ENCODE peak calls at places on chromosomes 16 and 17, in five cellular contexts. X is uterus; N is CD8-positive, alpha-beta memory T cell; T is effector memory CD4-positive, alpha-beta T cell; U is esophagus squamous epithelium. G is an unnamed sample.

GRCh38 chr16:50303041-50303604 is 36.8 kb downstream of the ADCY7 start:
- DNase-seq in X (peak; percentile 5), N (no peak), T (no peak), U (no peak), G (no peak)

GRCh38 chr17:57966246-57966645 is 11.0 kb upstream of the CUEDC1 start:
- DNase-seq in X (no peak), N (no peak), T (no peak), U (no peak), G (no peak)

GRCh38 chr16:73356401-73357079 is 308.6 kb upstream of the ZFHX3 start:
- DNase-seq in X (no peak), N (no peak), T (no peak), U (no peak), G (no peak)

GRCh38 chr17:8955560-8955959 is 9.9 kb downstream of the PIK3R5 start:
- DNase-seq in X (no peak), N (no peak), T (no peak), U (no peak), G (no peak)

GRCh38 chr16:88315543-88316105 is 67.1 kb upstream of the ZNF469 start:
- DNase-seq in X (peak; percentile 61), N (no peak), T (no peak), U (no peak), G (peak; percentile 38)

GRCh38 chr16:84484579-84485254 is 19.7 kb downstream of the MEAK7 start:
- DNase-seq in X (peak; percentile 49), N (no peak), T (no peak), U (no peak), G (peak; percentile 64)

GRCh38 chr17:9971991-9972390 is 66.9 kb upstream of the RCVRN start:
- DNase-seq in X (peak; percentile 49), N (no peak), T (no peak), U (no peak), G (peak; percentile 35)

GRCh38 chr16:86038923-86039310 is 140.0 kb downstream of the IRF8 start:
- DNase-seq in X (no peak), N (peak; percentile 9), T (no peak), U (no peak), G (no peak)

GRCh38 chr17:64777413-64778101 is 115.5 kb upstream of the SMURF2 start:
- DNase-seq in X (no peak), N (no peak), T (no peak), U (no peak), G (no peak)

GRCh38 chr16:66888647-66889615 is 8.6 kb downstream of the PDP2 start:
- DNase-seq in X (no peak), N (no peak), T (no peak), U (no peak), G (no peak)

GRCh38 chr17:48608494-48608834 is 2.4 kb downstream of the HOXB7 start:
- DNase-seq in X (no peak), N (no peak), T (no peak), U (no peak), G (no peak)

GRCh38 chr17:18041776-18042175 is 2.6 kb downstream of the GID4 start:
- DNase-seq in X (no peak), N (no peak), T (no peak), U (no peak), G (no peak)

GRCh38 chr17:78664476-78665384 is 87.5 kb upstream of the DNAH17 start:
- DNase-seq in X (no peak), N (no peak), T (no peak), U (no peak), G (no peak)

GRCh38 chr17:5788266-5788900 is 204.1 kb upstream of the NLRP1 start:
- DNase-seq in X (no peak), N (no peak), T (no peak), U (no peak), G (no peak)

GRCh38 chr16:50368410-50369132 is at the start of gene BRD7:
- DNase-seq in X (peak; percentile 32), N (peak; percentile 67), T (peak; percentile 59), U (no peak), G (peak; percentile 66)

GRCh38 chr16:4060823-4061222 is 55.4 kb downstream of the ADCY9 start:
- DNase-seq in X (no peak), N (no peak), T (no peak), U (no peak), G (no peak)

GRCh38 chr16:51393381-51394005 is 242.4 kb upstream of the SALL1 start:
- DNase-seq in X (no peak), N (no peak), T (no peak), U (no peak), G (no peak)

GRCh38 chr17:77312786-77313599 is 172.2 kb downstream of the SEC14L1 start:
- DNase-seq in X (peak; percentile 65), N (no peak), T (no peak), U (no peak), G (peak; percentile 75)

GRCh38 chr17:67562036-67562435 is 155.7 kb upstream of the NOL11 start:
- DNase-seq in X (no peak), N (no peak), T (no peak), U (no peak), G (no peak)

GRCh38 chr16:2244301-2244700 is 7.1 kb downstream of the ECI1 start:
- DNase-seq in X (no peak), N (no peak), T (no peak), U (no peak), G (no peak)
- H3K36me3 ChIP-seq in X (no peaks in the 10 kb centered on the region), N (peaks cover 5% of the 10 kb centered on the region), T (peaks cover 34% of the 10 kb centered on the region), U (peaks cover 29% of the 10 kb centered on the region), G (peaks cover 73% of the 10 kb centered on the region)

DNA sequence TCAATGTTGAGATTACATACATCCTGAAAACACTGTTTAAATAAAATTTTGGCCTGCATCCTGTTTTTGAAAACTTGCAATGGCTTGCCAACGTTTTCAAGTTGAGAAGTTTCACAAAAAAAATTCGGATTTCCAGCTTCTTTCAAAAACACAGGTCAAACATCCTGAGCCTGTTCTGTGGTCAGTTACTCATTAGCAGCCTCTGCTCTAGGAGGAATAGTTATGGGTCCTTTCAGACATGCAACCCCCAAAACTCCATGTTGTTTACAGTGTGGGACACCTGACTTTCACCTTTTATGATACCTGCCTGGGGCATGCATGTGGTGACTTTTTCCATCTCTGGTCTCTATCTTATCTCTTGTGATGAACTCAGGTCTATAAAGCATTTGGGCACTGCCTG is 577.9 kb downstream of the WWOX start:
- DNase-seq in X (no peak), N (no peak), T (no peak), U (no peak), G (no peak)
- H3K9me3 ChIP-seq in X (no peaks in the 10 kb centered on the region), N (no peaks in the 10 kb centered on the region), T (no peaks in the 10 kb centered on the region), U (no peaks in the 10 kb centered on the region), G (no peaks in the 10 kb centered on the region)

GRCh38 chr17:32265896-32266388 is 310 bp downstream of the RHBDL3 start:
- DNase-seq in X (no peak), N (no peak), T (no peak), U (no peak), G (no peak)

GRCh38 chr17:32264823-32265191 is 825 bp upstream of the RHBDL3 start:
- DNase-seq in X (no peak), N (no peak), T (no peak), U (no peak), G (no peak)

GRCh38 chr17:32266389-32267269 is 997 bp downstream of the RHBDL3 start:
- DNase-seq in X (no peak), N (peak; percentile 16), T (no peak), U (no peak), G (no peak)

GRCh38 chr17:32264140-32264799 is 1.4 kb upstream of the RHBDL3 start:
- DNase-seq in X (no peak), N (no peak), T (no peak), U (no peak), G (no peak)

DNA sequence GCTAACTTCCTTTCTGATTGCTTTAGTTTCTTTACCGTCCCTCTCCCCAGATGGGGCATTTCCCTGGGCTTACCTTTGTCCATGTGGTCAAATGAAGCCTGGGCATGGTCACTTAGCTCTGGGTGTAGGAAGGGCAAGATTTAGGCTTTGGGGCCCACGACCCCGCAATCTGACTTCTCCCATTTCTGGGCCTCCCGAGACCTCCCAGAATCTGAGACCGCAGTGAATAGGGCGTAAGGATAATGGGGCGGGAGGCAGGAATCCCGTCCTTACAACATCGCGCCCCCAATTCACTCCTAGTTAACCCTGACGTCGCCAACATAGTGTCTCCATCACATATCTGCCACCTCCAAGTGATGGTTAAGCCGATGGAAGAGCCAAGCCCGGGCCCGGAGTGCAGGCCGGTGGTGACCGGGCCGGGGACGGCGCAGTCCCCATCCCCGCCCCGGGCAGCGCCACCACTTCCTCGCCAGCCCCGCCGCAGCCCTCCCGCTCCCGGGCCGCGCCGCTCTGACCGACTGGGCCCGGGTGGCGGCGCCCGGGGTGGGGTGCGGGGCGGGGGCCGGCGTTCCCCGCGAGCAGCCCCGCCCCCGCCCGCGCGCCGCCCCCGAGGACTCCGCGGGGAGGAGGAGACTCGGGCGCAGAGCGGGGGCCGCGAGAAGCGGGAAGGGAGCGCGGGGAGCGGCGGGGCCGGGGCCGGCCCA is at the start of gene RHBDL3:
- DNase-seq in X (peak; percentile 50), N (peak; percentile 14), T (no peak), U (no peak), G (peak; percentile 32)
- H3K36me3 ChIP-seq in X (no peaks in the 10 kb centered on the region), N (no peaks in the 10 kb centered on the region), T (no peaks in the 10 kb centered on the region), U (no peaks in the 10 kb centered on the region), G (no peaks in the 10 kb centered on the region)

GRCh38 chr17:53012364-53012763 is 810.4 kb upstream of the KIF2B start:
- DNase-seq in X (no peak), N (no peak), T (no peak), U (no peak), G (no peak)

GRCh38 chr17:53017227-53017626 is 805.5 kb upstream of the KIF2B start:
- DNase-seq in X (no peak), N (no peak), T (no peak), U (no peak), G (no peak)
- H3K9me3 ChIP-seq in X (no peaks in the 10 kb centered on the region), N (no peaks in the 10 kb centered on the region), T (no peaks in the 10 kb centered on the region), U (no peaks in the 10 kb centered on the region), G (peaks cover 14% of the 10 kb centered on the region)

GRCh38 chr16:68658974-68659360 is 13.9 kb downstream of the CDH3 start:
- DNase-seq in X (no peak), N (no peak), T (no peak), U (no peak), G (no peak)
- H3K36me3 ChIP-seq in X (no peaks in the 10 kb centered on the region), N (no peaks in the 10 kb centered on the region), T (no peaks in the 10 kb centered on the region), U (no peaks in the 10 kb centered on the region), G (no peaks in the 10 kb centered on the region)

DNA sequence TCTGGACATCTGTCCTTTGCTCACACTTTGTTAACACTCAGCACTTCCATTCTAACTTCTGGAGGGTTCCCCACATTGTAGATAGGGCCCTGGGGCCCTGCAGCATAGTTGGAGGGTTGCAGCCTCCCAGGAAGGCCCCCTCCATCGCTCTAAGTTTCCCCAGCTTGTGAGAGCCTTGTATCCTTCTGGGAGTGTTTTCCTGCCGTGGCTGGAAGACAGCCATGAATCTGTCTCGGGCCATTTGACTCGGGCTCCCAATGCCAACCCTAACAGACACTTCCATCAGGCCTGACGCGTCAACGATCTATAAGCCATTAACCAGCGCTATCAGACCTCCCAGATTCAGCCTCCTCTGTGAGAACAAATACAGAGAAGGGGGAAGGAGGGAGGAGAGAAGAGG is 263.7 kb upstream of the RPL38 start:
- DNase-seq in X (no peak), N (no peak), T (no peak), U (no peak), G (no peak)
- H3K9me3 ChIP-seq in X (no peaks in the 10 kb centered on the region), N (no peaks in the 10 kb centered on the region), T (no peaks in the 10 kb centered on the region), U (no peaks in the 10 kb centered on the region), G (no peaks in the 10 kb centered on the region)

G was measured in stomach.